ENCODE peak calls at places on chromosomes 3 and 15, in six cellular contexts. One of them, this sample, is unnamed.

GRCh38 chr3:195849322-195850074 is 37.8 kb upstream of the MUC4 start:
- DNase-seq in thoracic aorta: no peak
- DNase-seq in endodermal cell: no peak
- DNase-seq in mesendoderm: no peak
- DNase-seq in CD4-positive, alpha-beta T cell: no peak
- DNase-seq in PC-9: no peak
- DNase-seq in this sample: no peak

GRCh38 chr3:122382888-122383666 is at the start of gene MIX23:
- DNase-seq in endodermal cell: peak; percentile 97
- DNase-seq in CD4-positive, alpha-beta T cell: peak; percentile 80
- DNase-seq in PC-9: peak; percentile 76
- DNase-seq in thoracic aorta: peak; percentile 59
- DNase-seq in mesendoderm: peak; percentile 94
- DNase-seq in this sample: peak; percentile 90

GRCh38 chr3:120566243-120566980 is 29.7 kb upstream of the NDUFB4 start:
- DNase-seq in CD4-positive, alpha-beta T cell: no peak
- DNase-seq in mesendoderm: no peak
- DNase-seq in thoracic aorta: no peak
- DNase-seq in endodermal cell: no peak
- DNase-seq in PC-9: no peak
- DNase-seq in this sample: no peak

GRCh38 chr3:179615458-179616173 is 11.0 kb downstream of the NDUFB5 start:
- DNase-seq in CD4-positive, alpha-beta T cell: no peak
- DNase-seq in thoracic aorta: no peak
- DNase-seq in endodermal cell: no peak
- DNase-seq in mesendoderm: no peak
- DNase-seq in PC-9: no peak
- DNase-seq in this sample: no peak

GRCh38 chr15:40282144-40282869 is 557 bp downstream of the ANKRD63 start:
- DNase-seq in thoracic aorta: no peak
- DNase-seq in PC-9: no peak
- DNase-seq in endodermal cell: peak; percentile 87
- DNase-seq in CD4-positive, alpha-beta T cell: peak; percentile 55
- DNase-seq in mesendoderm: peak; percentile 61
- DNase-seq in this sample: no peak

GRCh38 chr15:29674661-29675533 is 147.4 kb downstream of the TJP1 start:
- DNase-seq in CD4-positive, alpha-beta T cell: no peak
- DNase-seq in PC-9: no peak
- DNase-seq in thoracic aorta: no peak
- DNase-seq in mesendoderm: peak; percentile 86
- DNase-seq in endodermal cell: peak; percentile 97
- DNase-seq in this sample: no peak

GRCh38 chr3:193552911-193553310 is 1.8 kb downstream of the ATP13A4 start:
- DNase-seq in PC-9: no peak
- DNase-seq in CD4-positive, alpha-beta T cell: no peak
- DNase-seq in endodermal cell: no peak
- DNase-seq in thoracic aorta: no peak
- DNase-seq in mesendoderm: no peak
- DNase-seq in this sample: no peak

GRCh38 chr15:90141646-90142045 is 39.4 kb upstream of the IDH2 start:
- DNase-seq in thoracic aorta: no peak
- DNase-seq in endodermal cell: no peak
- DNase-seq in PC-9: no peak
- DNase-seq in CD4-positive, alpha-beta T cell: no peak
- DNase-seq in mesendoderm: no peak
- DNase-seq in this sample: no peak

GRCh38 chr15:66411190-66411589 is 24.5 kb downstream of the MAP2K1 start:
- DNase-seq in PC-9: no peak
- DNase-seq in mesendoderm: peak; percentile 58
- DNase-seq in thoracic aorta: no peak
- DNase-seq in CD4-positive, alpha-beta T cell: no peak
- DNase-seq in endodermal cell: no peak
- DNase-seq in this sample: no peak

GRCh38 chr15:98067339-98067738 is 106.8 kb downstream of the ARRDC4 start:
- DNase-seq in CD4-positive, alpha-beta T cell: no peak
- DNase-seq in thoracic aorta: no peak
- DNase-seq in mesendoderm: no peak
- DNase-seq in endodermal cell: no peak
- DNase-seq in PC-9: no peak
- DNase-seq in this sample: no peak

DNA sequence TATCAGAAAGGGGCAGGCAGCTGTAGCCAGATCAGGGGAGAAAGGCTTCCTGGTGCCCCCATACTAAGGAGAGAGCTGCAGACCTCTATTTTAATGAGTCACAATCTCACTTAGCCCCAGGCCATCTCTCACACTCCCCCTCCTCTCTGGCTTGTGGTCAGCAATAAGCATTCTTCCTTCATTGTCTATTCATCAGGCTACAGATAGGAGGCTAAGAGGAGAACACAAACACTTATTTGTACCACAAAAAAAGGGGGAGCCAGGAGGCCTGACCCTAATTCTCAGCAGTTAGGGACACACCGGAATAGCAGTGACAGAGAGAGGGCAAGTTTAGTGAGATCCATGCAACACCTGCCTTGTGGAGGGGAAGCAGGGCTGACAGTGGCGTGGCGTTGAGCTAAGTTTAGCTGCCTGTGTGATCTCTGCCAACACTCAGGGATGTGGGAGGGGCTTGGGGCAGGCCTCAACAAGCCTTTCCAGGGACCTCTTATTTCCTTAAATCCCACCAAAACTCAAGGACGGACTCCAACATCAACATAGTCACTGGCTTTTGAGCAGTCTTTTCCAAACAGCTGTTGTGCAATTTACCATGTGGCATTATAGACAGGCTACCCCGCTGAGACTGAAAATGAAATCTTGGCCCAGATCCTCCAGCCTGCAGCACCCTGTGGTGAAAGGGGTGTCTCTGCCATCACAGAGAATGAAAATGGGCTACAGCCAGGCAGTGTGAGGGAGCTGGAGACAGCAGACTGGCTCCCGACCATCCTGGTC is 191.9 kb upstream of the TSC22D2 start:
- DNase-seq in mesendoderm: peak; percentile 93
- DNase-seq in CD4-positive, alpha-beta T cell: no peak
- DNase-seq in endodermal cell: no peak
- DNase-seq in thoracic aorta: peak; percentile 35
- DNase-seq in PC-9: peak; percentile 48
- DNase-seq in this sample: peak; percentile 66
- H3K27ac ChIP-seq in mesendoderm: peak overlapping the region; percentile 4
- H3K27ac ChIP-seq in CD4-positive, alpha-beta T cell: no peak overlapping the region
- H3K27ac ChIP-seq in endodermal cell: peak overlapping the region; percentile 16
- H3K27ac ChIP-seq in thoracic aorta: peak overlapping the region; percentile 62
- H3K27ac ChIP-seq in PC-9: no peak overlapping the region
- H3K27ac ChIP-seq in this sample: peak overlapping the region; percentile 69

GRCh38 chr15:37107754-37108724 is 7.7 kb upstream of the MEIS2 start:
- DNase-seq in CD4-positive, alpha-beta T cell: no peak
- DNase-seq in PC-9: no peak
- DNase-seq in endodermal cell: no peak
- DNase-seq in mesendoderm: no peak
- DNase-seq in thoracic aorta: no peak
- DNase-seq in this sample: no peak
- H3K27ac ChIP-seq in CD4-positive, alpha-beta T cell: no peak overlapping the region
- H3K27ac ChIP-seq in PC-9: no peak overlapping the region
- H3K27ac ChIP-seq in endodermal cell: no peak overlapping the region
- H3K27ac ChIP-seq in mesendoderm: no peak overlapping the region
- H3K27ac ChIP-seq in thoracic aorta: no peak overlapping the region
- H3K27ac ChIP-seq in this sample: peak overlapping the region; percentile 49

GRCh38 chr15:42845581-42845980 is 75.0 kb downstream of the TTBK2 start:
- DNase-seq in thoracic aorta: no peak
- DNase-seq in mesendoderm: no peak
- DNase-seq in PC-9: peak; percentile 69
- DNase-seq in endodermal cell: no peak
- DNase-seq in CD4-positive, alpha-beta T cell: no peak
- DNase-seq in this sample: no peak
- H3K27ac ChIP-seq in thoracic aorta: no peak overlapping the region
- H3K27ac ChIP-seq in mesendoderm: no peak overlapping the region
- H3K27ac ChIP-seq in PC-9: no peak overlapping the region
- H3K27ac ChIP-seq in endodermal cell: no peak overlapping the region
- H3K27ac ChIP-seq in CD4-positive, alpha-beta T cell: no peak overlapping the region
- H3K27ac ChIP-seq in this sample: no peak overlapping the region

DNA sequence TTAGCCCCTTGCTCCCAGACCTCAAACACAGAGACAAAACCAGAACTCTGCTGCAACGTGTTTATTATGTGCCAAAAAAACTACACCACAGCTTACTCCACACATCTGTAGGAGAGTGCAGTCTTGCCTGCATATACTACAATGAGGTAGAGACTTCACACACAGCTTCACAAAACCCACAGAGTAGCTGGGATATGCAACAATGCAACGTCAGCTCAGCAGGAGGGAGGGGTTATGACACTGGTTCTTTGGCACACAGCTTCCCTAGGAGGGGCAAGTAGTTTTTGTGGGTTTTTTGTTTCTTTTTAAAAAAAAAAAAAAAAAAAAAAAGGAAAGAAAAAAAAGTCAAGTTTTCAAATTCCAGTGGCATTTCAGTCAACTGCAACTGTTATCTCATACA is 2.9 kb upstream of the RPS17 start:
- DNase-seq in mesendoderm: peak; percentile 71
- DNase-seq in PC-9: no peak
- DNase-seq in thoracic aorta: no peak
- DNase-seq in CD4-positive, alpha-beta T cell: no peak
- DNase-seq in endodermal cell: peak; percentile 77
- DNase-seq in this sample: peak; percentile 64
- H3K27ac ChIP-seq in mesendoderm: no peak overlapping the region
- H3K27ac ChIP-seq in PC-9: no peak overlapping the region
- H3K27ac ChIP-seq in thoracic aorta: no peak overlapping the region
- H3K27ac ChIP-seq in CD4-positive, alpha-beta T cell: no peak overlapping the region
- H3K27ac ChIP-seq in endodermal cell: peak overlapping the region; percentile 0
- H3K27ac ChIP-seq in this sample: no peak overlapping the region

DNA sequence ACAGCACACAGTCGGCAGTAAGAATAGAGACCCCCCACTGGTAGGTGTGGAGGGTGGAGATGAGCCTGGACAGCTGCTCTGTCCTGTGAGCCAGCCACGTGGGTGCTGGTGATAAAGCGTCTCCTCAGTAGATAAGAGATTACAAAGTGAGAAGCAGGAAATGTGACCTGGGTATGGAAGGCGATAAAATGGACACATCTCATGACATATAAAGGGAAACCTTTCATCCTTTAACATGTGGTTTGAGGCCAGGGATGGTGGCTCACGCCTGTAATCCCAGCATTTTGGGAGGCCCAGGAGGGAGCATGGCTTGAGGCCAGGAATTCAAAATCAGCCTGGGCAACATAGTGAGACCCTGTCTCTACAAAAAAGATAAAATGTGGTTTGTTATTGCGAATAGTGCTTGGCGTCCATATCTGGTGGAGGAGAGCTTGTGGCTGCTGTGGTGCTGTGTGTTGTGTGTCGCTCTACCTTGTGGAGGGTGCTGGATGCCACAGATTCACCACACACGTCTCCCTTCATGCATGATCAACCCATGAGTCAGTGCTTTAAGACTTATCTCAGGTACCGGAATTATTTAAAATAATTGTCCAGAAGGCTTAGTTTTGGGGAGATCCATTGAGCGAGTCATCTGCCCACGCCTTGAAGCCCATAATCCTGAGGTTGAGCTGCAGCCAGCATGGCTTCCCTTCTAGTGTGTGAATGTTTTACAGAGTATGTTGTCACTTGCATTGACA is 157.0 kb downstream of the GABRG3 start:
- DNase-seq in PC-9: no peak
- DNase-seq in endodermal cell: no peak
- DNase-seq in CD4-positive, alpha-beta T cell: no peak
- DNase-seq in mesendoderm: peak; percentile 64
- DNase-seq in thoracic aorta: no peak
- DNase-seq in this sample: no peak
- H3K27ac ChIP-seq in PC-9: no peak overlapping the region
- H3K27ac ChIP-seq in endodermal cell: no peak overlapping the region
- H3K27ac ChIP-seq in CD4-positive, alpha-beta T cell: no peak overlapping the region
- H3K27ac ChIP-seq in mesendoderm: no peak overlapping the region
- H3K27ac ChIP-seq in thoracic aorta: no peak overlapping the region
- H3K27ac ChIP-seq in this sample: no peak overlapping the region

DNA sequence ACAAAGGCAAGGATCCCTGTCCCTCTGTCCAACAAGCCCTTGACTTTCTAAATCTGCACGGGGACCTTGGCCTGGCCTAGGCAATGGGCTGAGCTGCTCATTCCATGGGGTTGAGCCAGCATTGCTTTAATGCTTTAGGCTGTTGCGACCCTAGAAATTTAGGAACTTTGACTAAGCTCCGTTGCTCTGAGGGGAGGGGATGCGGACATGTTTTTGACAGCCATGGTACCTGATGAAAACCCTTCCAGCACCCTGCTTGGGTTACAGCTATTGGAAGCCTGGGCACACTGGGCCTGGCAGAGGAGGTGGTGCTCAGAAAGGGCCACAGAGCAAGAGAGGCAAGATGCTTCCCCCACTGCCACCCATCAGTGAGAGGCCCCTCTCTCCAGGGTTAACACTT is 37.1 kb downstream of the SYNM start:
- DNase-seq in mesendoderm: peak; percentile 29
- DNase-seq in thoracic aorta: no peak
- DNase-seq in CD4-positive, alpha-beta T cell: no peak
- DNase-seq in endodermal cell: peak; percentile 59
- DNase-seq in PC-9: no peak
- DNase-seq in this sample: no peak
- H3K27ac ChIP-seq in mesendoderm: peak overlapping the region; percentile 24
- H3K27ac ChIP-seq in thoracic aorta: no peak overlapping the region
- H3K27ac ChIP-seq in CD4-positive, alpha-beta T cell: no peak overlapping the region
- H3K27ac ChIP-seq in endodermal cell: no peak overlapping the region
- H3K27ac ChIP-seq in PC-9: no peak overlapping the region
- H3K27ac ChIP-seq in this sample: peak overlapping the region; percentile 9

DNA sequence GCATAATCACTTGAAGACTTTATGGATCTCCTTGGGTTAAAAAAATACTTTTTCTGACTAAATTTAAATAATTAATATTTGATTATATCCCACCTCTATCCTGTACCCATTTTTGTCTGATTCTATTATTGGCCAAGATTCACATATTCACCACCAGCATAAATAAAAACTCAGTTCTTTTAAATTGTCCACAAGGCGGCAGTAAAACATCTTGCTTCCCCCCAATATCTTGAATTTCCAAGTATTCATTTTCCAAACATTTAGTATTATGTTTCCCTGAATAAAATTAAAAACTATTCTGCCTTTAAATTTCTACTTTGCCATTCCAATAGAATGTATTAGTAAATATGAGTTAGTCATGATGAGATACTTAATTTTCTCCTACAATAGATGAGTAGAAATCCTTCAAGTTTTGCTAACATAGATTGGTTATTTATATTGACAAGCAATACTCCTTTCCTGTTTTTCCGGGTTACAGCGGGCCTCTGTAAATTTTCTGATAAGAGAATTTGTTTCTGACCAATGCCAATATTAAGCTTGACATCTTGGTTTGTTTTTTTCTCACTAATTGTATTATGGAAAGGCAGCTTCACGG is 218.7 kb upstream of the MDFIC2 start:
- DNase-seq in mesendoderm: peak; percentile 19
- DNase-seq in CD4-positive, alpha-beta T cell: no peak
- DNase-seq in thoracic aorta: no peak
- DNase-seq in PC-9: no peak
- DNase-seq in endodermal cell: no peak
- DNase-seq in this sample: no peak
- H3K27ac ChIP-seq in mesendoderm: no peak overlapping the region
- H3K27ac ChIP-seq in CD4-positive, alpha-beta T cell: no peak overlapping the region
- H3K27ac ChIP-seq in thoracic aorta: no peak overlapping the region
- H3K27ac ChIP-seq in PC-9: no peak overlapping the region
- H3K27ac ChIP-seq in endodermal cell: no peak overlapping the region
- H3K27ac ChIP-seq in this sample: no peak overlapping the region